ENCODE peak calls at places on chromosomes 11 and 22, in ten cellular contexts. One of them, this sample, is unnamed.

GRCh38 chr22:19287076-19287724 is 4.3 kb downstream of the CLTCL1 start:
- DNase-seq in NAMALWA: no peak
- DNase-seq in CD8-positive, alpha-beta memory T cell: no peak
- DNase-seq in HuH-7: no peak
- DNase-seq in nephron progenitor cell: no peak
- DNase-seq in neural crest cell: no peak
- DNase-seq in AG10803: peak
- DNase-seq in EL: peak
- DNase-seq in H9: peak
- DNase-seq in CD4-positive, CD25-positive, alpha-beta regulatory T cell: no peak
- DNase-seq in this sample: no peak

GRCh38 chr11:66126808-66127555 is 56.9 kb downstream of the PACS1 start:
- DNase-seq in CD4-positive, CD25-positive, alpha-beta regulatory T cell: peak
- DNase-seq in AG10803: peak
- DNase-seq in CD8-positive, alpha-beta memory T cell: peak
- DNase-seq in EL: peak
- DNase-seq in neural crest cell: no peak
- DNase-seq in HuH-7: no peak
- DNase-seq in H9: peak
- DNase-seq in nephron progenitor cell: peak
- DNase-seq in NAMALWA: peak
- DNase-seq in this sample: peak

GRCh38 chr11:44430140-44430539 is 120.2 kb upstream of the ALX4 start:
- DNase-seq in AG10803: no peak
- DNase-seq in CD4-positive, CD25-positive, alpha-beta regulatory T cell: no peak
- DNase-seq in H9: no peak
- DNase-seq in HuH-7: no peak
- DNase-seq in neural crest cell: no peak
- DNase-seq in NAMALWA: no peak
- DNase-seq in CD8-positive, alpha-beta memory T cell: no peak
- DNase-seq in nephron progenitor cell: no peak
- DNase-seq in EL: no peak
- DNase-seq in this sample: no peak

GRCh38 chr22:50298937-50299656 is 8.3 kb downstream of the PLXNB2 start:
- DNase-seq in HuH-7: peak
- DNase-seq in H9: no peak
- DNase-seq in NAMALWA: peak
- DNase-seq in AG10803: peak
- DNase-seq in CD4-positive, CD25-positive, alpha-beta regulatory T cell: no peak
- DNase-seq in nephron progenitor cell: no peak
- DNase-seq in CD8-positive, alpha-beta memory T cell: no peak
- DNase-seq in neural crest cell: no peak
- DNase-seq in EL: no peak
- DNase-seq in this sample: no peak

GRCh38 chr11:66885469-66886316 is 28.8 kb downstream of the LRFN4 start:
- DNase-seq in EL: no peak
- DNase-seq in nephron progenitor cell: no peak
- DNase-seq in HuH-7: no peak
- DNase-seq in NAMALWA: no peak
- DNase-seq in AG10803: no peak
- DNase-seq in H9: no peak
- DNase-seq in CD4-positive, CD25-positive, alpha-beta regulatory T cell: no peak
- DNase-seq in CD8-positive, alpha-beta memory T cell: no peak
- DNase-seq in neural crest cell: no peak
- DNase-seq in this sample: no peak

GRCh38 chr11:29293825-29294224 is 723.0 kb downstream of the KCNA4 start:
- DNase-seq in CD4-positive, CD25-positive, alpha-beta regulatory T cell: no peak
- DNase-seq in HuH-7: no peak
- DNase-seq in nephron progenitor cell: no peak
- DNase-seq in AG10803: peak
- DNase-seq in CD8-positive, alpha-beta memory T cell: no peak
- DNase-seq in EL: peak
- DNase-seq in H9: no peak
- DNase-seq in neural crest cell: no peak
- DNase-seq in NAMALWA: no peak
- DNase-seq in this sample: no peak

GRCh38 chr11:46948378-46949131 is 12.0 kb downstream of the CSTPP1 start:
- DNase-seq in EL: peak
- DNase-seq in neural crest cell: no peak
- DNase-seq in CD8-positive, alpha-beta memory T cell: no peak
- DNase-seq in CD4-positive, CD25-positive, alpha-beta regulatory T cell: peak
- DNase-seq in AG10803: peak
- DNase-seq in nephron progenitor cell: no peak
- DNase-seq in H9: no peak
- DNase-seq in NAMALWA: no peak
- DNase-seq in HuH-7: no peak
- DNase-seq in this sample: no peak

GRCh38 chr11:99884750-99885149 is 802.3 kb upstream of the ARHGAP42 start:
- DNase-seq in AG10803: no peak
- DNase-seq in neural crest cell: no peak
- DNase-seq in nephron progenitor cell: no peak
- DNase-seq in H9: peak
- DNase-seq in EL: no peak
- DNase-seq in CD8-positive, alpha-beta memory T cell: no peak
- DNase-seq in HuH-7: no peak
- DNase-seq in NAMALWA: no peak
- DNase-seq in CD4-positive, CD25-positive, alpha-beta regulatory T cell: no peak
- DNase-seq in this sample: no peak

GRCh38 chr11:118046051-118046963 is 30.6 kb upstream of the TMPRSS4 start:
- DNase-seq in nephron progenitor cell: no peak
- DNase-seq in CD4-positive, CD25-positive, alpha-beta regulatory T cell: peak
- DNase-seq in EL: no peak
- DNase-seq in NAMALWA: no peak
- DNase-seq in CD8-positive, alpha-beta memory T cell: peak
- DNase-seq in neural crest cell: no peak
- DNase-seq in H9: no peak
- DNase-seq in HuH-7: no peak
- DNase-seq in AG10803: no peak
- DNase-seq in this sample: no peak

GRCh38 chr11:47715082-47715669 is at the start of gene AGBL2:
- DNase-seq in neural crest cell: peak
- DNase-seq in EL: peak
- DNase-seq in NAMALWA: peak
- DNase-seq in HuH-7: peak
- DNase-seq in CD8-positive, alpha-beta memory T cell: peak
- DNase-seq in nephron progenitor cell: peak
- DNase-seq in AG10803: peak
- DNase-seq in H9: peak
- DNase-seq in CD4-positive, CD25-positive, alpha-beta regulatory T cell: peak
- DNase-seq in this sample: peak

GRCh38 chr11:19777342-19778102 is 64.9 kb downstream of the NAV2 start:
- DNase-seq in nephron progenitor cell: peak
- DNase-seq in H9: peak
- DNase-seq in CD4-positive, CD25-positive, alpha-beta regulatory T cell: peak
- DNase-seq in HuH-7: peak
- DNase-seq in EL: peak
- DNase-seq in NAMALWA: no peak
- DNase-seq in AG10803: peak
- DNase-seq in CD8-positive, alpha-beta memory T cell: no peak
- DNase-seq in neural crest cell: no peak
- DNase-seq in this sample: no peak

GRCh38 chr22:30607939-30608338 is 965 bp downstream of the TCN2 start:
- DNase-seq in NAMALWA: no peak
- DNase-seq in EL: no peak
- DNase-seq in nephron progenitor cell: no peak
- DNase-seq in AG10803: no peak
- DNase-seq in HuH-7: no peak
- DNase-seq in H9: no peak
- DNase-seq in CD8-positive, alpha-beta memory T cell: no peak
- DNase-seq in neural crest cell: no peak
- DNase-seq in CD4-positive, CD25-positive, alpha-beta regulatory T cell: no peak
- DNase-seq in this sample: no peak

GRCh38 chr11:1508986-1509385 is 22.4 kb upstream of the MOB2 start:
- DNase-seq in EL: no peak
- DNase-seq in AG10803: no peak
- DNase-seq in H9: no peak
- DNase-seq in CD8-positive, alpha-beta memory T cell: no peak
- DNase-seq in CD4-positive, CD25-positive, alpha-beta regulatory T cell: no peak
- DNase-seq in HuH-7: no peak
- DNase-seq in NAMALWA: no peak
- DNase-seq in nephron progenitor cell: no peak
- DNase-seq in neural crest cell: no peak
- DNase-seq in this sample: no peak